ENCODE peak calls at places on chromosomes 3 and 15, in nine cellular contexts. H, R, N, L, P, W, B, K and S are unnamed samples.

GRCh38 chr3:107938128-107938527 is 152.7 kb downstream of the CD47 start:
- DNase-seq in W (no peak), B (peak), H (no peak), R (no peak), K (peak), N (no peak), L (no peak), P (peak), S (no peak)

GRCh38 chr15:86384191-86384590 is 304.5 kb downstream of the AGBL1 start:
- DNase-seq in L (no peak), N (no peak), P (no peak), H (no peak), K (no peak), R (no peak), W (no peak), B (no peak), S (no peak)

GRCh38 chr3:150725548-150725947 is 21.8 kb upstream of the ERICH6 start:
- DNase-seq in K (no peak), H (no peak), W (no peak), B (no peak), N (no peak), L (no peak), R (no peak), P (no peak), S (no peak)

GRCh38 chr15:56468271-56468912 is 3.5 kb upstream of the MNS1 start:
- DNase-seq in P (no peak), B (peak), K (peak), N (no peak), W (no peak), L (no peak), R (no peak), H (no peak), S (peak)

GRCh38 chr3:187318819-187319616 is 27.5 kb upstream of the MASP1 start:
- DNase-seq in P (peak), N (peak), R (peak), K (peak), L (peak), W (no peak), B (peak), H (peak), S (peak)

GRCh38 chr3:126971891-126972351 is 11.0 kb upstream of the PLXNA1 start:
- DNase-seq in N (no peak), H (no peak), W (no peak), R (no peak), P (no peak), K (no peak), L (peak), B (no peak), S (no peak)

GRCh38 chr15:34079904-34080303 is 21.8 kb downstream of the EMC7 start:
- DNase-seq in B (no peak), N (no peak), K (no peak), W (no peak), L (no peak), P (no peak), H (no peak), R (no peak), S (no peak)

GRCh38 chr3:197811343-197811742 is 20.3 kb downstream of the LRCH3 start:
- DNase-seq in K (no peak), L (peak), W (no peak), H (no peak), N (no peak), R (no peak), B (no peak), P (no peak), S (no peak)

GRCh38 chr3:40191850-40192448 is 117.6 kb upstream of the EIF1B start:
- DNase-seq in N (peak), L (peak), K (peak), H (peak), P (peak), B (peak), R (peak), W (no peak), S (peak)